ENCODE peak calls at places on chromosomes 13 and 19, in ten cellular contexts. L is naive B cell, X is NCI-H2029, M is HS-5, J is nephron progenitor cell, T is posterior cingulate gyrus, G is Daoy, Q is cardiac muscle cell, N is KG1, H is HuH-7. D is an unnamed sample.

GRCh38 chr13:99495478-99496321 is 5.6 kb upstream of the TM9SF2 start:
- DNase-seq in X (no peak), G (peak), J (no peak), N (no peak), M (no peak), T (no peak), H (no peak), Q (no peak), L (no peak), D (peak)

GRCh38 chr13:46756977-46757376 is 40.0 kb downstream of the ESD start:
- DNase-seq in Q (peak), N (no peak), M (no peak), G (no peak), T (no peak), J (no peak), H (no peak), L (peak), X (no peak), D (no peak)

GRCh38 chr13:96091164-96091931 is 1.4 kb downstream of the HS6ST3 start:
- DNase-seq in L (no peak), Q (peak), J (peak), H (no peak), M (no peak), N (no peak), G (peak), T (peak), X (no peak), D (no peak)

GRCh38 chr13:113763961-113764792 is 5.2 kb downstream of the TMEM255B start:
- DNase-seq in G (no peak), N (no peak), T (peak), M (no peak), X (no peak), Q (no peak), H (no peak), J (no peak), L (no peak), D (no peak)

GRCh38 chr13:76848596-76848995 is 37.6 kb downstream of the KCTD12 start:
- DNase-seq in M (no peak), G (no peak), L (no peak), X (no peak), N (no peak), T (no peak), J (no peak), Q (peak), H (no peak), D (no peak)

GRCh38 chr13:66723606-66724005 is 506.5 kb downstream of the PCDH9 start:
- DNase-seq in J (no peak), X (no peak), Q (no peak), H (no peak), G (no peak), M (no peak), T (no peak), L (no peak), N (no peak), D (no peak)

GRCh38 chr19:37329686-37330085 is 41.2 kb upstream of the ZNF527 start:
- DNase-seq in J (no peak), N (no peak), X (no peak), Q (no peak), M (no peak), T (no peak), G (no peak), L (no peak), H (no peak), D (peak)

GRCh38 chr13:112959206-112959605 is 9.8 kb upstream of the MCF2L start:
- DNase-seq in H (no peak), X (no peak), J (no peak), Q (peak), N (no peak), G (no peak), T (peak), L (no peak), M (no peak), D (peak)

GRCh38 chr19:4800591-4801081 is 9.1 kb downstream of the FEM1A start:
- DNase-seq in L (no peak), J (no peak), M (no peak), N (no peak), T (no peak), X (no peak), Q (no peak), G (no peak), H (no peak), D (no peak)

GRCh38 chr19:42293539-42293938 is 8.4 kb upstream of the PRR19 start:
- DNase-seq in L (no peak), G (no peak), J (no peak), M (no peak), H (no peak), X (no peak), N (no peak), Q (no peak), T (no peak), D (no peak)

GRCh38 chr19:49889687-49890348 is 6.9 kb downstream of the IL4I1 start:
- DNase-seq in J (peak), M (no peak), Q (peak), G (no peak), H (no peak), X (peak), T (peak), N (no peak), L (peak), D (no peak)

GRCh38 chr19:23867895-23868294 is 46.8 kb upstream of the ZNF726 start:
- DNase-seq in J (no peak), H (no peak), G (no peak), N (no peak), L (no peak), X (no peak), M (no peak), T (no peak), Q (no peak), D (no peak)

GRCh38 chr13:31073859-31074718 is 87.6 kb downstream of the HSPH1 start:
- DNase-seq in T (no peak), J (no peak), G (no peak), L (no peak), M (no peak), Q (peak), X (no peak), N (no peak), H (no peak), D (no peak)

GRCh38 chr13:49637989-49638388 is 9.7 kb downstream of the ARL11 start:
- DNase-seq in L (no peak), T (no peak), M (no peak), J (no peak), H (no peak), G (no peak), N (no peak), Q (no peak), X (peak), D (no peak)

GRCh38 chr13:101727118-101727517 is 274.6 kb downstream of the ITGBL1 start:
- DNase-seq in J (no peak), M (no peak), L (no peak), N (no peak), G (no peak), X (no peak), Q (no peak), T (no peak), H (no peak), D (no peak)

GRCh38 chr19:38551450-38551813 is 66.3 kb downstream of the MAP4K1 start:
- DNase-seq in Q (no peak), M (no peak), N (no peak), T (peak), L (no peak), G (no peak), H (no peak), J (no peak), X (no peak), D (no peak)

GRCh38 chr19:2927032-2927430 is 17.7 kb downstream of the ZNF77 start:
- DNase-seq in X (no peak), T (no peak), Q (no peak), L (no peak), M (no peak), J (no peak), N (no peak), H (no peak), G (no peak), D (no peak)

GRCh38 chr19:49249933-49250332 is 75.1 kb downstream of the SLC6A16 start:
- DNase-seq in X (no peak), L (no peak), M (no peak), Q (no peak), T (no peak), H (no peak), N (no peak), J (no peak), G (no peak), D (no peak)

GRCh38 chr13:35961461-35962220 is 169.5 kb downstream of the DCLK1 start:
- DNase-seq in G (no peak), H (no peak), Q (no peak), M (no peak), J (no peak), N (no peak), X (no peak), L (no peak), T (no peak), D (no peak)

GRCh38 chr13:110238795-110239194 is 68.2 kb downstream of the COL4A1 start:
- DNase-seq in L (no peak), N (no peak), M (no peak), X (no peak), H (no peak), T (no peak), Q (peak), G (no peak), J (no peak), D (no peak)

GRCh38 chr13:32409561-32410440 is 18.1 kb downstream of the N4BP2L1 start:
- DNase-seq in T (no peak), L (no peak), N (no peak), J (peak), X (peak), G (no peak), Q (peak), M (no peak), H (no peak), D (no peak)

GRCh38 chr13:109734002-109734785 is 52.2 kb downstream of the IRS2 start:
- DNase-seq in Q (no peak), T (no peak), X (no peak), G (no peak), H (no peak), J (no peak), N (no peak), L (no peak), M (no peak), D (no peak)

GRCh38 chr13:108213946-108214345 is 1.4 kb downstream of the LIG4 start:
- DNase-seq in J (no peak), M (no peak), X (no peak), G (no peak), Q (no peak), H (no peak), N (no peak), L (no peak), T (no peak), D (no peak)

GRCh38 chr19:55305491-55305890 is 19.6 kb downstream of the TMEM150B start:
- DNase-seq in M (no peak), L (peak), G (peak), X (peak), T (no peak), H (peak), Q (peak), N (no peak), J (peak), D (no peak)

GRCh38 chr13:42992585-42993122 is 613 bp upstream of the EPSTI1 start:
- DNase-seq in N (no peak), M (no peak), G (no peak), J (no peak), X (no peak), L (peak), H (no peak), Q (no peak), T (no peak), D (no peak)

GRCh38 chr13:30735025-30735967 is at the start of gene ALOX5AP:
- DNase-seq in N (peak), M (no peak), G (no peak), X (no peak), T (no peak), H (no peak), Q (no peak), L (peak), J (no peak), D (no peak)

GRCh38 chr13:99389520-99390304 is 82.5 kb upstream of the GPR183 start:
- DNase-seq in T (no peak), N (no peak), X (no peak), L (no peak), Q (no peak), M (no peak), J (no peak), H (no peak), G (no peak), D (no peak)

D was measured in HepG2.